ENCODE peak calls at places on chromosomes 5 and 9, in four cellular contexts. K, N, V and A are unnamed samples.
A peak's percentile ranks its signal among the peaks of the same experiment; 100 is the strongest.

GRCh38 chr9:76400534-76401096 is 6.4 kb upstream of the RFK start:
- DNase-seq in K (peak; percentile 39), N (no peak), V (no peak), A (no peak)

GRCh38 chr5:68239485-68239884 is 23.9 kb downstream of the PIK3R1 start:
- DNase-seq in N (peak; percentile 66), V (peak; percentile 84), K (peak; percentile 87), A (no peak)

GRCh38 chr9:81002242-81002641 is 687.1 kb downstream of the TLE1 start:
- DNase-seq in V (peak; percentile 67), K (peak; percentile 32), N (no peak), A (no peak)

GRCh38 chr5:175698401-175699115 is 40.7 kb downstream of the HRH2 start:
- DNase-seq in K (no peak), V (no peak), N (no peak), A (no peak)

GRCh38 chr5:172830876-172831662 is 3.0 kb upstream of the ERGIC1 start:
- DNase-seq in N (peak; percentile 47), K (peak; percentile 94), V (peak; percentile 90), A (peak; percentile 92)

GRCh38 chr5:128668921-128669320 is 130.9 kb upstream of the FBN2 start:
- DNase-seq in V (no peak), K (no peak), N (no peak), A (no peak)

GRCh38 chr5:57298985-57299491 is 125.2 kb downstream of the GPBP1 start:
- DNase-seq in N (peak; percentile 66), V (peak; percentile 91), K (peak; percentile 85), A (peak; percentile 72)

GRCh38 chr5:178766936-178767912 is 36.8 kb upstream of the ZNF354A start:
- DNase-seq in K (no peak), N (no peak), V (no peak), A (no peak)

GRCh38 chr5:156273325-156273724 is 53.6 kb upstream of the SGCD start:
- DNase-seq in V (no peak), K (no peak), N (no peak), A (no peak)

GRCh38 chr5:103037673-103038455 is 82.1 kb downstream of the GIN1 start:
- DNase-seq in V (no peak), N (no peak), K (peak; percentile 14), A (no peak)

GRCh38 chr9:12693141-12693540 is at the start of gene TYRP1:
- DNase-seq in N (no peak), V (no peak), K (no peak), A (no peak)

GRCh38 chr5:65066385-65066784 is 297.7 kb downstream of the CWC27 start:
- DNase-seq in N (no peak), K (no peak), V (peak; percentile 16), A (no peak)

GRCh38 chr9:124238546-124239140 is 19.1 kb upstream of the NEK6 start:
- DNase-seq in V (no peak), K (no peak), N (no peak), A (no peak)

GRCh38 chr5:133398646-133399081 is 213.7 kb downstream of the FSTL4 start:
- DNase-seq in K (no peak), V (no peak), N (no peak), A (no peak)

GRCh38 chr9:121771418-121771817 is 120.0 kb downstream of the DAB2IP start:
- DNase-seq in N (no peak), K (no peak), V (no peak), A (no peak)

GRCh38 chr5:97071101-97071500 is 71.3 kb downstream of the LIX1 start:
- DNase-seq in K (peak; percentile 20), V (peak; percentile 76), N (no peak), A (peak; percentile 86)

GRCh38 chr5:53031695-53032096 is 42.5 kb downstream of the ITGA2 start:
- DNase-seq in N (peak; percentile 95), K (peak; percentile 97), V (peak; percentile 86), A (peak; percentile 86)

GRCh38 chr5:116532762-116533525 is 41.7 kb downstream of the SEMA6A start:
- DNase-seq in N (no peak), V (no peak), K (no peak), A (no peak)

GRCh38 chr5:66945389-66946349 is 250.9 kb downstream of the CD180 start:
- DNase-seq in K (no peak), N (no peak), V (no peak), A (no peak)

GRCh38 chr5:154487541-154487940 is 9.5 kb upstream of the HAND1 start:
- DNase-seq in N (no peak), K (no peak), V (no peak), A (no peak)

GRCh38 chr9:99019523-99020331 is 76.0 kb downstream of the COL15A1 start:
- DNase-seq in K (peak; percentile 98), N (peak; percentile 92), V (peak; percentile 96), A (peak; percentile 97)

GRCh38 chr5:160787247-160787646 is 64.8 kb downstream of the ATP10B start:
- DNase-seq in N (no peak), V (no peak), K (no peak), A (no peak)

GRCh38 chr5:139700711-139701693 is 52.9 kb downstream of the CXXC5 start:
- DNase-seq in K (no peak), N (no peak), V (no peak), A (no peak)

GRCh38 chr5:116825486-116825885 is 250.9 kb upstream of the SEMA6A start:
- DNase-seq in N (no peak), K (no peak), V (no peak), A (no peak)

GRCh38 chr5:177472460-177473441 is 683 bp downstream of the DBN1 start:
- DNase-seq in V (peak; percentile 38), N (no peak), K (no peak), A (no peak)

GRCh38 chr9:76441551-76442322 is 17.2 kb upstream of the GCNT1 start:
- DNase-seq in K (peak; percentile 94), V (peak; percentile 90), N (peak; percentile 85), A (peak; percentile 78)

GRCh38 chr5:154520861-154521453 is 42.9 kb upstream of the HAND1 start:
- DNase-seq in N (no peak), V (no peak), K (peak; percentile 10), A (no peak)

GRCh38 chr5:96320797-96321196 is 112.3 kb downstream of the PCSK1 start:
- DNase-seq in K (no peak), N (no peak), V (no peak), A (peak; percentile 73)

GRCh38 chr5:4893063-4893744 is 246.9 kb upstream of the ADAMTS16 start:
- DNase-seq in N (no peak), V (no peak), K (no peak), A (no peak)

GRCh38 chr9:16515879-16516289 is 354.6 kb downstream of the BNC2 start:
- DNase-seq in K (peak; percentile 83), N (no peak), V (peak; percentile 87), A (peak; percentile 76)

GRCh38 chr5:172173771-172174170 is 14.3 kb downstream of the STK10 start:
- DNase-seq in N (peak; percentile 74), V (peak; percentile 91), K (peak; percentile 91), A (peak; percentile 46)

GRCh38 chr5:126680215-126680817 is 79.6 kb downstream of the PHAX start:
- DNase-seq in V (no peak), N (peak; percentile 11), K (peak; percentile 48), A (peak; percentile 9)

GRCh38 chr9:78146241-78146640 is 89.6 kb upstream of the CEP78 start:
- DNase-seq in N (no peak), K (peak; percentile 5), V (no peak), A (no peak)